ENCODE peak calls at places on chromosomes 16 and 17, in ten cellular contexts. One of them, this sample, is unnamed.

GRCh38 chr17:32931686-32932085 is 3.7 kb downstream of the TMEM98 start:
- DNase-seq in A549: no peak
- DNase-seq in IMR-90: peak
- DNase-seq in H1: no peak
- DNase-seq in cardiac muscle cell: no peak
- DNase-seq in prostate gland: no peak
- DNase-seq in heart right ventricle: no peak
- DNase-seq in pancreas: no peak
- DNase-seq in tibial artery: no peak
- DNase-seq in AG09309: no peak
- DNase-seq in this sample: no peak

GRCh38 chr16:14337303-14338191 is 266.4 kb downstream of the MRTFB start:
- DNase-seq in A549: no peak
- DNase-seq in IMR-90: peak
- DNase-seq in H1: no peak
- DNase-seq in cardiac muscle cell: peak
- DNase-seq in prostate gland: peak
- DNase-seq in heart right ventricle: no peak
- DNase-seq in pancreas: no peak
- DNase-seq in tibial artery: no peak
- DNase-seq in AG09309: no peak
- DNase-seq in this sample: no peak

GRCh38 chr17:8068736-8069586 is 18.6 kb downstream of the ALOX12B start:
- DNase-seq in A549: no peak
- DNase-seq in IMR-90: no peak
- DNase-seq in H1: no peak
- DNase-seq in cardiac muscle cell: no peak
- DNase-seq in prostate gland: no peak
- DNase-seq in heart right ventricle: peak
- DNase-seq in pancreas: peak
- DNase-seq in tibial artery: peak
- DNase-seq in AG09309: no peak
- DNase-seq in this sample: peak

GRCh38 chr17:76816590-76817135 is 51.5 kb upstream of the MGAT5B start:
- DNase-seq in A549: peak
- DNase-seq in IMR-90: peak
- DNase-seq in H1: peak
- DNase-seq in cardiac muscle cell: peak
- DNase-seq in prostate gland: peak
- DNase-seq in heart right ventricle: no peak
- DNase-seq in pancreas: no peak
- DNase-seq in tibial artery: no peak
- DNase-seq in AG09309: peak
- DNase-seq in this sample: no peak

GRCh38 chr17:13160281-13160680 is 142.5 kb upstream of the ELAC2 start:
- DNase-seq in A549: no peak
- DNase-seq in IMR-90: peak
- DNase-seq in H1: no peak
- DNase-seq in cardiac muscle cell: no peak
- DNase-seq in prostate gland: no peak
- DNase-seq in heart right ventricle: no peak
- DNase-seq in pancreas: no peak
- DNase-seq in tibial artery: no peak
- DNase-seq in AG09309: no peak
- DNase-seq in this sample: no peak

GRCh38 chr16:24463196-24463945 is 76.0 kb upstream of the RBBP6 start:
- DNase-seq in A549: no peak
- DNase-seq in IMR-90: no peak
- DNase-seq in H1: no peak
- DNase-seq in cardiac muscle cell: peak
- DNase-seq in prostate gland: no peak
- DNase-seq in heart right ventricle: no peak
- DNase-seq in pancreas: no peak
- DNase-seq in tibial artery: no peak
- DNase-seq in AG09309: no peak
- DNase-seq in this sample: no peak

GRCh38 chr17:14282700-14283099 is 18.2 kb upstream of the HS3ST3B1 start:
- DNase-seq in A549: no peak
- DNase-seq in IMR-90: no peak
- DNase-seq in H1: no peak
- DNase-seq in cardiac muscle cell: no peak
- DNase-seq in prostate gland: no peak
- DNase-seq in heart right ventricle: no peak
- DNase-seq in pancreas: no peak
- DNase-seq in tibial artery: no peak
- DNase-seq in AG09309: no peak
- DNase-seq in this sample: no peak

GRCh38 chr16:88760424-88761142 is 24.4 kb downstream of the PIEZO1 start:
- DNase-seq in A549: no peak
- DNase-seq in IMR-90: no peak
- DNase-seq in H1: no peak
- DNase-seq in cardiac muscle cell: no peak
- DNase-seq in prostate gland: peak
- DNase-seq in heart right ventricle: no peak
- DNase-seq in pancreas: no peak
- DNase-seq in tibial artery: no peak
- DNase-seq in AG09309: no peak
- DNase-seq in this sample: no peak

GRCh38 chr17:49557204-49558024 is 18.3 kb upstream of the NXPH3 start:
- DNase-seq in A549: peak
- DNase-seq in IMR-90: peak
- DNase-seq in H1: no peak
- DNase-seq in cardiac muscle cell: peak
- DNase-seq in prostate gland: no peak
- DNase-seq in heart right ventricle: no peak
- DNase-seq in pancreas: no peak
- DNase-seq in tibial artery: no peak
- DNase-seq in AG09309: no peak
- DNase-seq in this sample: no peak
- TF ChIP-seq CTCF in A549: peak
- TF ChIP-seq CTCF in IMR-90: peak
- TF ChIP-seq CTCF in H1: peak
- TF ChIP-seq CTCF in cardiac muscle cell: peak
- TF ChIP-seq CTCF in prostate gland: no peak
- TF ChIP-seq CTCF in heart right ventricle: peak
- TF ChIP-seq CTCF in pancreas: peak
- TF ChIP-seq CTCF in tibial artery: peak
- TF ChIP-seq CTCF in AG09309: peak
- TF ChIP-seq CTCF in this sample: no peak

GRCh38 chr16:1884155-1884760 is 12.3 kb upstream of the MEIOB start:
- DNase-seq in A549: peak
- DNase-seq in IMR-90: no peak
- DNase-seq in H1: no peak
- DNase-seq in cardiac muscle cell: peak
- DNase-seq in prostate gland: no peak
- DNase-seq in heart right ventricle: no peak
- DNase-seq in pancreas: no peak
- DNase-seq in tibial artery: no peak
- DNase-seq in AG09309: no peak
- DNase-seq in this sample: no peak
- TF ChIP-seq CTCF in A549: no peak
- TF ChIP-seq CTCF in IMR-90: no peak
- TF ChIP-seq CTCF in H1: no peak
- TF ChIP-seq CTCF in cardiac muscle cell: peak
- TF ChIP-seq CTCF in prostate gland: no peak
- TF ChIP-seq CTCF in heart right ventricle: peak
- TF ChIP-seq CTCF in pancreas: no peak
- TF ChIP-seq CTCF in tibial artery: no peak
- TF ChIP-seq CTCF in AG09309: no peak
- TF ChIP-seq CTCF in this sample: no peak

GRCh38 chr17:47850373-47850691 is 631 bp downstream of the SP6 start:
- DNase-seq in A549: no peak
- DNase-seq in IMR-90: no peak
- DNase-seq in H1: no peak
- DNase-seq in cardiac muscle cell: no peak
- DNase-seq in prostate gland: no peak
- DNase-seq in heart right ventricle: no peak
- DNase-seq in pancreas: no peak
- DNase-seq in tibial artery: no peak
- DNase-seq in AG09309: no peak
- DNase-seq in this sample: no peak

GRCh38 chr17:47846741-47847340 is 4.1 kb downstream of the SP6 start:
- DNase-seq in A549: no peak
- DNase-seq in IMR-90: no peak
- DNase-seq in H1: no peak
- DNase-seq in cardiac muscle cell: no peak
- DNase-seq in prostate gland: no peak
- DNase-seq in heart right ventricle: no peak
- DNase-seq in pancreas: no peak
- DNase-seq in tibial artery: no peak
- DNase-seq in AG09309: no peak
- DNase-seq in this sample: no peak

GRCh38 chr17:47844814-47845453 is 3.9 kb upstream of the SCRN2 start:
- DNase-seq in A549: peak
- DNase-seq in IMR-90: peak
- DNase-seq in H1: no peak
- DNase-seq in cardiac muscle cell: peak
- DNase-seq in prostate gland: no peak
- DNase-seq in heart right ventricle: no peak
- DNase-seq in pancreas: no peak
- DNase-seq in tibial artery: no peak
- DNase-seq in AG09309: no peak
- DNase-seq in this sample: no peak

GRCh38 chr17:47848198-47848513 is 2.8 kb downstream of the SP6 start:
- DNase-seq in A549: no peak
- DNase-seq in IMR-90: no peak
- DNase-seq in H1: no peak
- DNase-seq in cardiac muscle cell: no peak
- DNase-seq in prostate gland: no peak
- DNase-seq in heart right ventricle: no peak
- DNase-seq in pancreas: no peak
- DNase-seq in tibial artery: no peak
- DNase-seq in AG09309: no peak
- DNase-seq in this sample: no peak

DNA sequence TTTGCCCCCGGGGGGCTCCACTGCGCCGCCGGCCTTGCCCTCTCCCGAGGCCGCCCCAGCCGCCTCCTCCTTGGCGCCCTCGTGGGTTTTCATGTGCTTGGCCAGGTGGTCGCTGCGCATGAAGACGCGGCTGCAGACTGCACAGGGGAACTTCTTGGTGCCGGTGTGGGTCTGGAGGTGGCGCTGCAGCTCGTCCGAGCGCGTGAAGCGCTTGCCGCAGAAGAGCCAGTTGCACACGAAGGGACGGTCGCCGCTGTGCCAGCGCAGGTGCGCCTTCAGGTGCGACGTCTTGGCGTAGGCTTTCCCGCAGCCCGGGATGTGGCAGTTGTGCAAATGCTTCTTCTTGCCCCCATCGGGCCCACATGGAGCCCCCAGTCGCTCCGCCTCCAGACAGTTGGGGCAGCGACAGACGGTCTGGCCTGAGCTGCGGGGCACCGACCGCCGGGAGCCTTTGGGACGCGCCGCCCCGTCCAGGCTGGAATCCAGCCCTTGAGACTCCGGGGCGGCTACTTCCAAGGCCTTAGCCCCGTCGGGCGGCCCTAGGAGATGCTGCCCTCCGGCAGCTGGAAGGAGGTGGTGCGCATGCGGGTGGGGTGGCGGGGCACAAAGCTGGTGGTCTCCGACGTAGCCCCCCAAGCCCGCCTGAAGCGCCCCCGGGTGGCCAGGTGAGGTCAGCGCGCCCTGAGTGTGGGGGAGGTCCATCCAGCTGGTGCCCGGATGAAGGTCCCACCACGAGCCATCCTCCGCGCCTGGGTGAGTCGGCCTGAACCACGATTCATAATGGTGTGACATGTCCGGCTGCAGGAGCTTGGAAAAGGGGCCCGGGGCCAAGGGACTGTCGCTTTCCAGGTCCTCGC is 3.4 kb downstream of the SP6 start:
- DNase-seq in A549: no peak
- DNase-seq in IMR-90: no peak
- DNase-seq in H1: no peak
- DNase-seq in cardiac muscle cell: no peak
- DNase-seq in prostate gland: no peak
- DNase-seq in heart right ventricle: no peak
- DNase-seq in pancreas: no peak
- DNase-seq in tibial artery: no peak
- DNase-seq in AG09309: no peak
- DNase-seq in this sample: no peak
- TF ChIP-seq CTCF in A549: no peak
- TF ChIP-seq CTCF in IMR-90: peak
- TF ChIP-seq CTCF in H1: peak
- TF ChIP-seq CTCF in cardiac muscle cell: peak
- TF ChIP-seq CTCF in prostate gland: no peak
- TF ChIP-seq CTCF in heart right ventricle: peak
- TF ChIP-seq CTCF in pancreas: no peak
- TF ChIP-seq CTCF in tibial artery: no peak
- TF ChIP-seq CTCF in AG09309: no peak
- TF ChIP-seq CTCF in this sample: no peak

GRCh38 chr17:74410001-74410443 is 21.9 kb upstream of the GPRC5C start:
- DNase-seq in A549: no peak
- DNase-seq in IMR-90: no peak
- DNase-seq in H1: no peak
- DNase-seq in cardiac muscle cell: no peak
- DNase-seq in prostate gland: no peak
- DNase-seq in heart right ventricle: no peak
- DNase-seq in pancreas: no peak
- DNase-seq in tibial artery: no peak
- DNase-seq in AG09309: no peak
- DNase-seq in this sample: no peak

GRCh38 chr17:74408830-74409229 is 23.1 kb upstream of the GPRC5C start:
- DNase-seq in A549: no peak
- DNase-seq in IMR-90: no peak
- DNase-seq in H1: no peak
- DNase-seq in cardiac muscle cell: no peak
- DNase-seq in prostate gland: no peak
- DNase-seq in heart right ventricle: no peak
- DNase-seq in pancreas: no peak
- DNase-seq in tibial artery: no peak
- DNase-seq in AG09309: no peak
- DNase-seq in this sample: peak

GRCh38 chr17:74407384-74407783 is 24.5 kb upstream of the GPRC5C start:
- DNase-seq in A549: no peak
- DNase-seq in IMR-90: no peak
- DNase-seq in H1: no peak
- DNase-seq in cardiac muscle cell: no peak
- DNase-seq in prostate gland: no peak
- DNase-seq in heart right ventricle: no peak
- DNase-seq in pancreas: no peak
- DNase-seq in tibial artery: no peak
- DNase-seq in AG09309: no peak
- DNase-seq in this sample: no peak

GRCh38 chr17:74404802-74405201 is 27.1 kb upstream of the GPRC5C start:
- DNase-seq in A549: no peak
- DNase-seq in IMR-90: no peak
- DNase-seq in H1: no peak
- DNase-seq in cardiac muscle cell: no peak
- DNase-seq in prostate gland: no peak
- DNase-seq in heart right ventricle: no peak
- DNase-seq in pancreas: no peak
- DNase-seq in tibial artery: no peak
- DNase-seq in AG09309: no peak
- DNase-seq in this sample: no peak

DNA sequence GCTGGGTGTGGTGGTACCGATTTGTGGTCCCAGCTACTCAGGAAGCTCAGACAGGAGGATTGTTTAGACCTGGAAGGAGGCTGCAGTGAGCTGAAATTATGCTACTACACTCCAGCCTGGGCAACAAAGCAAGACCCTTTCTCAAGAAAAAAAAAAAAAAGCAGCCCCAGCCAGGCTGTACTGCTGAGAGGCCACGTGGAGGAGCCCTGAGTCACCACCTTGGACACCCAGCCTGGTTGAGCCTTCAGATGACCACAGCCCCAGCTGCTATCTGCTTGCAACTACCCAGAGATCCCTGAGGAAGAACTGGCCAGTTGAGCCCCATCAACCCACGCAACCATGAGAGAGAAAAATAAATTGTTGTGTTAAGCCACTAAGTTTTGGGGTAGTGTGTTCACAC is 23.6 kb upstream of the GPRC5C start:
- DNase-seq in A549: peak
- DNase-seq in IMR-90: no peak
- DNase-seq in H1: no peak
- DNase-seq in cardiac muscle cell: peak
- DNase-seq in prostate gland: no peak
- DNase-seq in heart right ventricle: no peak
- DNase-seq in pancreas: no peak
- DNase-seq in tibial artery: no peak
- DNase-seq in AG09309: no peak
- DNase-seq in this sample: peak
- TF ChIP-seq CTCF in A549: peak
- TF ChIP-seq CTCF in IMR-90: no peak
- TF ChIP-seq CTCF in H1: peak
- TF ChIP-seq CTCF in cardiac muscle cell: peak
- TF ChIP-seq CTCF in prostate gland: no peak
- TF ChIP-seq CTCF in heart right ventricle: no peak
- TF ChIP-seq CTCF in pancreas: no peak
- TF ChIP-seq CTCF in tibial artery: no peak
- TF ChIP-seq CTCF in AG09309: no peak
- TF ChIP-seq CTCF in this sample: no peak